ENCODE peak calls at places on chromosomes 4 and X, in four cellular contexts. One of them, this sample, is unnamed.

GRCh38 chrX:54495814-54496516 is at the start of gene FGD1:
- DNase-seq in fibroblast of mammary gland: peak
- DNase-seq in WTC11: peak
- DNase-seq in naive B cell: peak
- DNase-seq in this sample: peak

GRCh38 chrX:152824841-152825374 is 5.6 kb downstream of the CETN2 start:
- DNase-seq in fibroblast of mammary gland: peak
- DNase-seq in WTC11: no peak
- DNase-seq in naive B cell: no peak
- DNase-seq in this sample: no peak

GRCh38 chr4:2469192-2469984 is 482 bp downstream of the RNF4 start:
- DNase-seq in fibroblast of mammary gland: peak
- DNase-seq in WTC11: peak
- DNase-seq in naive B cell: peak
- DNase-seq in this sample: no peak

GRCh38 chrX:1385824-1386223 is 6.1 kb downstream of the SLC25A6 start:
- DNase-seq in fibroblast of mammary gland: no peak
- DNase-seq in WTC11: peak
- DNase-seq in naive B cell: no peak
- DNase-seq in this sample: no peak

GRCh38 chr4:80201326-80202151 is 4.2 kb downstream of the PRDM8 start:
- DNase-seq in fibroblast of mammary gland: peak
- DNase-seq in WTC11: peak
- DNase-seq in naive B cell: peak
- DNase-seq in this sample: no peak

GRCh38 chrX:76617020-76617419 is 189.5 kb downstream of the MAGEE1 start:
- DNase-seq in fibroblast of mammary gland: no peak
- DNase-seq in WTC11: no peak
- DNase-seq in naive B cell: no peak
- DNase-seq in this sample: no peak

GRCh38 chr4:151204925-151205524 is 71.9 kb upstream of the PRSS48 start:
- DNase-seq in fibroblast of mammary gland: no peak
- DNase-seq in WTC11: no peak
- DNase-seq in naive B cell: no peak
- DNase-seq in this sample: no peak

GRCh38 chr4:104930298-104930697 is 216.4 kb upstream of the TET2 start:
- DNase-seq in fibroblast of mammary gland: no peak
- DNase-seq in WTC11: no peak
- DNase-seq in naive B cell: no peak
- DNase-seq in this sample: no peak

GRCh38 chrX:53374222-53374820 is 48.1 kb downstream of the SMC1A start:
- DNase-seq in fibroblast of mammary gland: peak
- DNase-seq in WTC11: no peak
- DNase-seq in naive B cell: no peak
- DNase-seq in this sample: peak

GRCh38 chr4:152156448-152156847 is 379.4 kb downstream of the FBXW7 start:
- DNase-seq in fibroblast of mammary gland: no peak
- DNase-seq in WTC11: no peak
- DNase-seq in naive B cell: no peak
- DNase-seq in this sample: no peak

GRCh38 chr4:2281575-2282343 is 19.9 kb upstream of the MXD4 start:
- DNase-seq in fibroblast of mammary gland: no peak
- DNase-seq in WTC11: no peak
- DNase-seq in naive B cell: peak
- DNase-seq in this sample: no peak

GRCh38 chrX:17822351-17822750 is 38.7 kb downstream of the RAI2 start:
- DNase-seq in fibroblast of mammary gland: peak
- DNase-seq in WTC11: no peak
- DNase-seq in naive B cell: no peak
- DNase-seq in this sample: no peak

GRCh38 chr4:102647117-102647516 is 113.7 kb downstream of the MANBA start:
- DNase-seq in fibroblast of mammary gland: no peak
- DNase-seq in WTC11: no peak
- DNase-seq in naive B cell: no peak
- DNase-seq in this sample: no peak

GRCh38 chr4:1211951-1212545 is 36.9 kb downstream of the CTBP1 start:
- DNase-seq in fibroblast of mammary gland: no peak
- DNase-seq in WTC11: no peak
- DNase-seq in naive B cell: no peak
- DNase-seq in this sample: no peak

GRCh38 chr4:115723621-115724020 is 610.2 kb upstream of the NDST4 start:
- DNase-seq in fibroblast of mammary gland: no peak
- DNase-seq in WTC11: no peak
- DNase-seq in naive B cell: no peak
- DNase-seq in this sample: no peak

GRCh38 chr4:23171971-23172370 is 479.2 kb downstream of the GBA3 start:
- DNase-seq in fibroblast of mammary gland: peak
- DNase-seq in WTC11: no peak
- DNase-seq in naive B cell: no peak
- DNase-seq in this sample: peak

GRCh38 chr4:113637363-113637762 is 124.2 kb downstream of the CAMK2D start:
- DNase-seq in fibroblast of mammary gland: no peak
- DNase-seq in WTC11: no peak
- DNase-seq in naive B cell: no peak
- DNase-seq in this sample: peak

GRCh38 chrX:39616098-39616729 is 481.5 kb downstream of the BCOR start:
- DNase-seq in fibroblast of mammary gland: no peak
- DNase-seq in WTC11: no peak
- DNase-seq in naive B cell: peak
- DNase-seq in this sample: no peak

GRCh38 chr4:168885416-168885815 is 124.6 kb downstream of the CBR4 start:
- DNase-seq in fibroblast of mammary gland: no peak
- DNase-seq in WTC11: no peak
- DNase-seq in naive B cell: no peak
- DNase-seq in this sample: no peak

GRCh38 chr4:123444298-123444731 is 47.7 kb downstream of the SPRY1 start:
- DNase-seq in fibroblast of mammary gland: peak
- DNase-seq in WTC11: peak
- DNase-seq in naive B cell: peak
- DNase-seq in this sample: no peak

GRCh38 chrX:56211701-56212100 is 20.5 kb upstream of the KLF8 start:
- DNase-seq in fibroblast of mammary gland: no peak
- DNase-seq in WTC11: no peak
- DNase-seq in naive B cell: no peak
- DNase-seq in this sample: no peak

GRCh38 chrX:47200385-47201150 is 6.9 kb downstream of the UBA1 start:
- DNase-seq in fibroblast of mammary gland: peak
- DNase-seq in WTC11: no peak
- DNase-seq in naive B cell: no peak
- DNase-seq in this sample: peak

GRCh38 chr4:123361195-123361861 is 35.3 kb upstream of the SPRY1 start:
- DNase-seq in fibroblast of mammary gland: peak
- DNase-seq in WTC11: no peak
- DNase-seq in naive B cell: no peak
- DNase-seq in this sample: peak

GRCh38 chr4:18192901-18193300 is 171.3 kb upstream of the LCORL start:
- DNase-seq in fibroblast of mammary gland: no peak
- DNase-seq in WTC11: no peak
- DNase-seq in naive B cell: no peak
- DNase-seq in this sample: no peak

GRCh38 chrX:16671005-16671404 is 21.0 kb downstream of the S100G start:
- DNase-seq in fibroblast of mammary gland: peak
- DNase-seq in WTC11: no peak
- DNase-seq in naive B cell: no peak
- DNase-seq in this sample: no peak

GRCh38 chr4:16225139-16225538 is 1.1 kb downstream of the TAPT1 start:
- DNase-seq in fibroblast of mammary gland: peak
- DNase-seq in WTC11: no peak
- DNase-seq in naive B cell: peak
- DNase-seq in this sample: no peak

GRCh38 chrX:12237131-12237530 is 98.9 kb downstream of the FRMPD4 start:
- DNase-seq in fibroblast of mammary gland: no peak
- DNase-seq in WTC11: no peak
- DNase-seq in naive B cell: no peak
- DNase-seq in this sample: no peak

GRCh38 chr4:177246636-177247584 is 62.8 kb upstream of the NEIL3 start:
- DNase-seq in fibroblast of mammary gland: peak
- DNase-seq in WTC11: no peak
- DNase-seq in naive B cell: no peak
- DNase-seq in this sample: no peak

GRCh38 chr4:1164040-1164439 is 8.3 kb downstream of the SPON2 start:
- DNase-seq in fibroblast of mammary gland: no peak
- DNase-seq in WTC11: no peak
- DNase-seq in naive B cell: no peak
- DNase-seq in this sample: no peak

GRCh38 chr4:152935661-152936445 is at the start of gene FHDC1:
- DNase-seq in fibroblast of mammary gland: no peak
- DNase-seq in WTC11: peak
- DNase-seq in naive B cell: peak
- DNase-seq in this sample: peak